ENCODE peak calls at places on chromosomes 2 and 18, in six cellular contexts. One of them, this sample, is unnamed.

GRCh38 chr18:37222383-37223378 is 342.9 kb downstream of the CELF4 start:
- DNase-seq in neural progenitor cell: no peak
- DNase-seq in NT2/D1: no peak
- DNase-seq in psoas muscle: no peak
- DNase-seq in thoracic aorta: no peak
- DNase-seq in PC-3: no peak
- DNase-seq in this sample: no peak

GRCh38 chr2:167756427-167756826 is 491.0 kb downstream of the STK39 start:
- DNase-seq in neural progenitor cell: peak; percentile 73
- DNase-seq in NT2/D1: peak; percentile 44
- DNase-seq in psoas muscle: no peak
- DNase-seq in thoracic aorta: no peak
- DNase-seq in PC-3: no peak
- DNase-seq in this sample: no peak

GRCh38 chr2:27255660-27256059 is 7.2 kb downstream of the SLC30A3 start:
- DNase-seq in neural progenitor cell: no peak
- DNase-seq in NT2/D1: no peak
- DNase-seq in psoas muscle: no peak
- DNase-seq in thoracic aorta: no peak
- DNase-seq in PC-3: peak; percentile 83
- DNase-seq in this sample: no peak

GRCh38 chr18:22983175-22983574 is 50.0 kb downstream of the RBBP8 start:
- DNase-seq in neural progenitor cell: peak; percentile 2
- DNase-seq in NT2/D1: no peak
- DNase-seq in psoas muscle: no peak
- DNase-seq in thoracic aorta: no peak
- DNase-seq in PC-3: peak; percentile 67
- DNase-seq in this sample: no peak

GRCh38 chr2:120579916-120580685 is 155.6 kb upstream of the GLI2 start:
- DNase-seq in neural progenitor cell: no peak
- DNase-seq in NT2/D1: no peak
- DNase-seq in psoas muscle: peak; percentile 12
- DNase-seq in thoracic aorta: no peak
- DNase-seq in PC-3: no peak
- DNase-seq in this sample: no peak

GRCh38 chr2:109232306-109232705 is 103.3 kb downstream of the SH3RF3 start:
- DNase-seq in neural progenitor cell: no peak
- DNase-seq in NT2/D1: no peak
- DNase-seq in psoas muscle: no peak
- DNase-seq in thoracic aorta: no peak
- DNase-seq in PC-3: no peak
- DNase-seq in this sample: no peak

GRCh38 chr2:165008916-165009315 is 53.6 kb upstream of the SLC38A11 start:
- DNase-seq in neural progenitor cell: no peak
- DNase-seq in NT2/D1: no peak
- DNase-seq in psoas muscle: no peak
- DNase-seq in thoracic aorta: no peak
- DNase-seq in PC-3: peak; percentile 49
- DNase-seq in this sample: no peak

GRCh38 chr18:56563568-56563967 is 74.8 kb downstream of the TXNL1 start:
- DNase-seq in neural progenitor cell: peak; percentile 88
- DNase-seq in NT2/D1: no peak
- DNase-seq in psoas muscle: no peak
- DNase-seq in thoracic aorta: no peak
- DNase-seq in PC-3: peak; percentile 4
- DNase-seq in this sample: peak; percentile 64

GRCh38 chr2:120606280-120606679 is 129.4 kb upstream of the GLI2 start:
- DNase-seq in neural progenitor cell: no peak
- DNase-seq in NT2/D1: no peak
- DNase-seq in psoas muscle: no peak
- DNase-seq in thoracic aorta: no peak
- DNase-seq in PC-3: no peak
- DNase-seq in this sample: no peak

GRCh38 chr2:230767862-230768388 is 55.3 kb downstream of the CAB39 start:
- DNase-seq in neural progenitor cell: no peak
- DNase-seq in NT2/D1: no peak
- DNase-seq in psoas muscle: no peak
- DNase-seq in thoracic aorta: no peak
- DNase-seq in PC-3: no peak
- DNase-seq in this sample: no peak
- H3K4me1 ChIP-seq in neural progenitor cell: no peaks in the 10 kb centered on the region
- H3K4me1 ChIP-seq in NT2/D1: no peaks in the 10 kb centered on the region
- H3K4me1 ChIP-seq in psoas muscle: peaks cover 57% of the 10 kb centered on the region
- H3K4me1 ChIP-seq in thoracic aorta: no peaks in the 10 kb centered on the region
- H3K4me1 ChIP-seq in PC-3: no peaks in the 10 kb centered on the region
- H3K4me1 ChIP-seq in this sample: no peaks in the 10 kb centered on the region

GRCh38 chr2:45007961-45008295 is 1.3 kb downstream of the SIX2 start:
- DNase-seq in neural progenitor cell: peak; percentile 15
- DNase-seq in NT2/D1: no peak
- DNase-seq in psoas muscle: no peak
- DNase-seq in thoracic aorta: no peak
- DNase-seq in PC-3: no peak
- DNase-seq in this sample: no peak
- H3K4me1 ChIP-seq in neural progenitor cell: peaks cover 43% of the 10 kb centered on the region
- H3K4me1 ChIP-seq in NT2/D1: peaks cover 6% of the 10 kb centered on the region
- H3K4me1 ChIP-seq in psoas muscle: peaks cover 22% of the 10 kb centered on the region
- H3K4me1 ChIP-seq in thoracic aorta: no peaks in the 10 kb centered on the region
- H3K4me1 ChIP-seq in PC-3: peaks cover 26% of the 10 kb centered on the region
- H3K4me1 ChIP-seq in this sample: peaks cover 8% of the 10 kb centered on the region

DNA sequence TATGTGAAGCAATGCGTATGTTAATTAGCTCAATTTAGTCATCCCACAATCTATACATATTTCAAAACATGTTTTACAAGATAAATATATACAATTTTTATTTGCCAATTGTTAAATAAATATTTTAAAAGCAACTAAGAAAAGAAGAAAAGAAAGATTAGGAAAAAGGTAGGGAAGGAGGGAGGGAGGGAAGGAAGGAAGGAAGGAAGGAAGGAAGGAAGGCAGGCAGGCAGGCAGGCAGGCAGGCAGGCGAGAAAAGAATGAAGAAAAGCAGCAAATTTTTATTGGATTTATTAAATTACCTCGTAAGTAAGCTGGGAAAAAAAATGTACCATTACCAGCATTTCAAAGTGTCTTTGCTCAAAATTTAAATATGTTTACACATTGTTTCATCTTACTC is 30.5 kb downstream of the NOL4 start:
- DNase-seq in neural progenitor cell: no peak
- DNase-seq in NT2/D1: no peak
- DNase-seq in psoas muscle: no peak
- DNase-seq in thoracic aorta: no peak
- DNase-seq in PC-3: no peak
- DNase-seq in this sample: no peak
- H3K4me1 ChIP-seq in neural progenitor cell: no peaks in the 10 kb centered on the region
- H3K4me1 ChIP-seq in NT2/D1: no peaks in the 10 kb centered on the region
- H3K4me1 ChIP-seq in psoas muscle: no peaks in the 10 kb centered on the region
- H3K4me1 ChIP-seq in thoracic aorta: no peaks in the 10 kb centered on the region
- H3K4me1 ChIP-seq in PC-3: no peaks in the 10 kb centered on the region
- H3K4me1 ChIP-seq in this sample: no peaks in the 10 kb centered on the region

DNA sequence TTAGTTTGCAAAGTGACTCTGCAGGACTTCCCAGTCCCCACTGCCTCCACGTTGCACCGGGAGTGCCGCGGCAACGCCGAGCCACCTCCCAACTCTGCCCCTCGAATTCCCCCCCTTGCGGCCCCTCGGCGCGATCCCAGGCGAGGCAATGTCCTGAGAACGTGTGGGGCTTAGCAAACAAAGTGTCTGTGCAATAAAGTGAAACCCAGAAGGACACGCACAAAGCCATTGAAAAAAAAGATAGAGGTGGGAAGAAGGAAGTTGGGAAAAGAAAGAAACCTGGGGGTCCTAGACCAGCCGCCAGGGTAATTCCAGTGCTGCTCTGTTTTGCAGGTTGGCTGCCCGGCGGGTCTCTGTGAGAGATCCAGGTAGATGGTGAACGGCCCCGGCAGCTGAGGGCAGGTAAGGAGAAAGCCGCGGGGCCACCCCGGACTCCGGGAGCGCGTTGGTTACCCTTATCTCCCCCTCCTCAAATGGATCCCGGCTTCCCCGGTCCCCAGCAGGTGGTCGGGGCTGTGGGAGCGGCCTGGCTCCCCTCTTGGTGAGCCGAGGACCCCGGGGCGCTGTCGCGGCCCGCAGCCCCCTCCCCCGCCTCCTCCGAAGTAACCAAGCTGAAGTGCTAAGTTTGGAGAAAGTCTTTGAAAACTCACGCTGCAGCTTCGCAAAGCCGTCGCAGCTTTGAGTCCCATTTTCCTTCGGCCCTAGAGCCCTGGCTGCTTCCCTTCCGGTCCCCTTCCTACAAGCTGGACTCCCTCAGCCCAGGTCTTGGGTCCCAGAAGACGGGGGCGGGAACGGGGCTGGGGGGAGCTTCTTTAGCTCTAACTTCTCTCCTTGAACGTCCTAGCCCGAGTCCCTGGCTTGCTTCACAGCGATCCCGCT is 525 bp downstream of the OTX1 start:
- DNase-seq in neural progenitor cell: peak; percentile 56
- DNase-seq in NT2/D1: no peak
- DNase-seq in psoas muscle: no peak
- DNase-seq in thoracic aorta: no peak
- DNase-seq in PC-3: peak; percentile 11
- DNase-seq in this sample: no peak
- H3K4me1 ChIP-seq in neural progenitor cell: peaks cover 33% of the 10 kb centered on the region
- H3K4me1 ChIP-seq in NT2/D1: peaks cover 16% of the 10 kb centered on the region
- H3K4me1 ChIP-seq in psoas muscle: peaks cover 18% of the 10 kb centered on the region
- H3K4me1 ChIP-seq in thoracic aorta: peaks cover 32% of the 10 kb centered on the region
- H3K4me1 ChIP-seq in PC-3: peaks cover 11% of the 10 kb centered on the region
- H3K4me1 ChIP-seq in this sample: peaks cover 13% of the 10 kb centered on the region

GRCh38 chr2:48254839-48255238 is 275.1 kb upstream of the STON1 start:
- DNase-seq in neural progenitor cell: no peak
- DNase-seq in NT2/D1: no peak
- DNase-seq in psoas muscle: no peak
- DNase-seq in thoracic aorta: no peak
- DNase-seq in PC-3: no peak
- DNase-seq in this sample: no peak
- H3K4me1 ChIP-seq in neural progenitor cell: no peaks in the 10 kb centered on the region
- H3K4me1 ChIP-seq in NT2/D1: no peaks in the 10 kb centered on the region
- H3K4me1 ChIP-seq in psoas muscle: peaks cover 17% of the 10 kb centered on the region
- H3K4me1 ChIP-seq in thoracic aorta: peaks cover 6% of the 10 kb centered on the region
- H3K4me1 ChIP-seq in PC-3: peaks cover 2% of the 10 kb centered on the region
- H3K4me1 ChIP-seq in this sample: no peaks in the 10 kb centered on the region

GRCh38 chr18:7028625-7029024 is 89.0 kb downstream of the LAMA1 start:
- DNase-seq in neural progenitor cell: no peak
- DNase-seq in NT2/D1: no peak
- DNase-seq in psoas muscle: no peak
- DNase-seq in thoracic aorta: no peak
- DNase-seq in PC-3: no peak
- DNase-seq in this sample: no peak

GRCh38 chr18:7034924-7035323 is 82.7 kb downstream of the LAMA1 start:
- DNase-seq in neural progenitor cell: no peak
- DNase-seq in NT2/D1: no peak
- DNase-seq in psoas muscle: no peak
- DNase-seq in thoracic aorta: no peak
- DNase-seq in PC-3: no peak
- DNase-seq in this sample: no peak

GRCh38 chr18:7035807-7036206 is 81.8 kb downstream of the LAMA1 start:
- DNase-seq in neural progenitor cell: no peak
- DNase-seq in NT2/D1: no peak
- DNase-seq in psoas muscle: no peak
- DNase-seq in thoracic aorta: no peak
- DNase-seq in PC-3: no peak
- DNase-seq in this sample: no peak

GRCh38 chr18:7037470-7037869 is 80.1 kb downstream of the LAMA1 start:
- DNase-seq in neural progenitor cell: no peak
- DNase-seq in NT2/D1: no peak
- DNase-seq in psoas muscle: no peak
- DNase-seq in thoracic aorta: no peak
- DNase-seq in PC-3: no peak
- DNase-seq in this sample: no peak

GRCh38 chr18:7032537-7032936 is 85.1 kb downstream of the LAMA1 start:
- DNase-seq in neural progenitor cell: no peak
- DNase-seq in NT2/D1: no peak
- DNase-seq in psoas muscle: no peak
- DNase-seq in thoracic aorta: no peak
- DNase-seq in PC-3: no peak
- DNase-seq in this sample: no peak
- H3K4me1 ChIP-seq in neural progenitor cell: no peaks in the 10 kb centered on the region
- H3K4me1 ChIP-seq in NT2/D1: no peaks in the 10 kb centered on the region
- H3K4me1 ChIP-seq in psoas muscle: no peaks in the 10 kb centered on the region
- H3K4me1 ChIP-seq in thoracic aorta: no peaks in the 10 kb centered on the region
- H3K4me1 ChIP-seq in PC-3: no peaks in the 10 kb centered on the region
- H3K4me1 ChIP-seq in this sample: no peaks in the 10 kb centered on the region

GRCh38 chr2:30277582-30277981 is 46.2 kb downstream of the LBH start:
- DNase-seq in neural progenitor cell: no peak
- DNase-seq in NT2/D1: no peak
- DNase-seq in psoas muscle: no peak
- DNase-seq in thoracic aorta: no peak
- DNase-seq in PC-3: no peak
- DNase-seq in this sample: no peak

GRCh38 chr2:30273574-30273929 is 42.2 kb downstream of the LBH start:
- DNase-seq in neural progenitor cell: no peak
- DNase-seq in NT2/D1: no peak
- DNase-seq in psoas muscle: no peak
- DNase-seq in thoracic aorta: no peak
- DNase-seq in PC-3: peak; percentile 79
- DNase-seq in this sample: no peak

GRCh38 chr2:30275256-30275655 is 43.9 kb downstream of the LBH start:
- DNase-seq in neural progenitor cell: no peak
- DNase-seq in NT2/D1: no peak
- DNase-seq in psoas muscle: no peak
- DNase-seq in thoracic aorta: no peak
- DNase-seq in PC-3: no peak
- DNase-seq in this sample: no peak

GRCh38 chr2:30278419-30278818 is 47.1 kb downstream of the LBH start:
- DNase-seq in neural progenitor cell: no peak
- DNase-seq in NT2/D1: no peak
- DNase-seq in psoas muscle: no peak
- DNase-seq in thoracic aorta: no peak
- DNase-seq in PC-3: no peak
- DNase-seq in this sample: no peak

GRCh38 chr2:30276455-30276911 is 45.1 kb downstream of the LBH start:
- DNase-seq in neural progenitor cell: no peak
- DNase-seq in NT2/D1: no peak
- DNase-seq in psoas muscle: no peak
- DNase-seq in thoracic aorta: no peak
- DNase-seq in PC-3: no peak
- DNase-seq in this sample: no peak
- H3K4me1 ChIP-seq in neural progenitor cell: no peaks in the 10 kb centered on the region
- H3K4me1 ChIP-seq in NT2/D1: no peaks in the 10 kb centered on the region
- H3K4me1 ChIP-seq in psoas muscle: no peaks in the 10 kb centered on the region
- H3K4me1 ChIP-seq in thoracic aorta: peaks cover 8% of the 10 kb centered on the region
- H3K4me1 ChIP-seq in PC-3: peaks cover 26% of the 10 kb centered on the region
- H3K4me1 ChIP-seq in this sample: no peaks in the 10 kb centered on the region

GRCh38 chr2:241555711-241556110 is 2.8 kb upstream of the BOK start:
- DNase-seq in neural progenitor cell: no peak
- DNase-seq in NT2/D1: no peak
- DNase-seq in psoas muscle: no peak
- DNase-seq in thoracic aorta: no peak
- DNase-seq in PC-3: peak; percentile 58
- DNase-seq in this sample: no peak
- H3K4me1 ChIP-seq in neural progenitor cell: peaks cover 5% of the 10 kb centered on the region
- H3K4me1 ChIP-seq in NT2/D1: peaks cover 11% of the 10 kb centered on the region
- H3K4me1 ChIP-seq in psoas muscle: peaks cover 14% of the 10 kb centered on the region
- H3K4me1 ChIP-seq in thoracic aorta: peaks cover 14% of the 10 kb centered on the region
- H3K4me1 ChIP-seq in PC-3: peaks cover 31% of the 10 kb centered on the region
- H3K4me1 ChIP-seq in this sample: peaks cover 2% of the 10 kb centered on the region

This sample was measured in iPS DF 6.9.